ENCODE peak calls at places on chromosome 6, in four cellular contexts. B, V, R and M are unnamed samples. For H3K27me3, the result is how much of the 10 kb centered on the place peaks cover.

GRCh38 chr6:40210628-40211056 is 276.4 kb upstream of the MOCS1 start:
- DNase-seq in R (no peak), V (no peak), B (no peak), M (no peak)

GRCh38 chr6:20021795-20022194 is 184.6 kb downstream of the ID4 start:
- DNase-seq in R (no peak), V (no peak), B (no peak), M (no peak)

GRCh38 chr6:102936959-102937358 is 1543.5 kb downstream of the GRIK2 start:
- DNase-seq in R (no peak), B (no peak), V (no peak), M (no peak)

GRCh38 chr6:137043710-137044365 is 927 bp downstream of the IL20RA start:
- DNase-seq in V (no peak), R (peak), B (no peak), M (peak)

GRCh38 chr6:121055572-121056163 is 278.6 kb downstream of the TBC1D32 start:
- DNase-seq in B (no peak), V (no peak), R (no peak), M (no peak)

GRCh38 chr6:142846883-142847287 is 98.1 kb downstream of the HIVEP2 start:
- DNase-seq in B (no peak), V (no peak), R (peak), M (peak)

GRCh38 chr6:130417951-130418350 is 52.1 kb downstream of the TMEM200A start:
- DNase-seq in B (no peak), R (no peak), V (no peak), M (no peak)

GRCh38 chr6:6916598-6916997 is 191.2 kb upstream of the RREB1 start:
- DNase-seq in R (no peak), V (no peak), B (no peak), M (peak)

GRCh38 chr6:84618836-84619235 is 145.6 kb downstream of the TBX18 start:
- DNase-seq in B (no peak), V (no peak), R (no peak), M (no peak)

GRCh38 chr6:130778946-130779657 is 48.1 kb upstream of the SMLR1 start:
- DNase-seq in V (no peak), B (no peak), R (no peak), M (no peak)

GRCh38 chr6:152313542-152314482 is 323.4 kb downstream of the SYNE1 start:
- DNase-seq in B (no peak), R (no peak), V (no peak), M (no peak)

GRCh38 chr6:147033267-147033666 is 170.9 kb upstream of the STXBP5 start:
- DNase-seq in R (no peak), V (no peak), B (no peak), M (no peak)

GRCh38 chr6:110357696-110358535 is at the start of gene METTL24:
- DNase-seq in V (peak), R (peak), B (no peak), M (no peak)

GRCh38 chr6:128079026-128079425 is 178.2 kb upstream of the THEMIS start:
- DNase-seq in B (no peak), V (no peak), R (no peak), M (no peak)

GRCh38 chr6:12136905-12137304 is 124.8 kb downstream of the HIVEP1 start:
- DNase-seq in V (no peak), R (no peak), B (no peak), M (no peak)

GRCh38 chr6:117328500-117328899 is 63.1 kb downstream of the VGLL2 start:
- DNase-seq in B (no peak), R (no peak), V (no peak), M (no peak)

GRCh38 chr6:78427386-78427785 is 440.0 kb upstream of the IRAK1BP1 start:
- DNase-seq in R (no peak), B (no peak), V (no peak), M (no peak)

GRCh38 chr6:167744681-167745659 is 81.7 kb upstream of the AFDN start:
- DNase-seq in R (no peak), B (no peak), V (no peak), M (no peak)

GRCh38 chr6:116530436-116530835 is 15.0 kb downstream of the TRAPPC3L start:
- DNase-seq in R (no peak), B (no peak), V (no peak), M (no peak)

GRCh38 chr6:106025655-106026054 is 60.5 kb upstream of the PRDM1 start:
- DNase-seq in B (no peak), R (no peak), V (no peak), M (no peak)

GRCh38 chr6:139376604-139377218 is 2.3 kb upstream of the CITED2 start:
- DNase-seq in V (no peak), B (no peak), R (peak), M (peak)

GRCh38 chr6:5464096-5464885 is 203.0 kb downstream of the FARS2 start:
- DNase-seq in B (no peak), R (no peak), V (no peak), M (no peak)

GRCh38 chr6:54846243-54846856 is at the start of gene FAM83B:
- DNase-seq in B (no peak), V (peak), R (no peak), M (no peak)

GRCh38 chr6:147699637-147700036 is 191.1 kb downstream of the SAMD5 start:
- DNase-seq in V (no peak), R (no peak), B (no peak), M (no peak)

GRCh38 chr6:44431118-44431725 is 43.7 kb downstream of the CDC5L start:
- DNase-seq in R (peak), B (no peak), V (no peak), M (peak)

GRCh38 chr6:110609101-110609500 is 132.7 kb upstream of the SLC22A16 start:
- DNase-seq in B (no peak), R (peak), V (no peak), M (no peak)

GRCh38 chr6:41072836-41073202 is at the start of gene NFYA:
- DNase-seq in V (peak), B (peak), R (peak), M (no peak)

GRCh38 chr6:1708820-1709612 is 99.3 kb downstream of the FOXC1 start:
- DNase-seq in R (no peak), B (no peak), V (no peak), M (no peak)

GRCh38 chr6:33206864-33207568 is 1.3 kb upstream of the RING1 start:
- DNase-seq in R (peak), B (no peak), V (no peak), M (peak)

GRCh38 chr6:14038636-14039035 is 78.9 kb upstream of the CD83 start:
- DNase-seq in R (no peak), B (no peak), V (no peak), M (no peak)

GRCh38 chr6:141744194-141744925 is 388.4 kb upstream of the GJE1 start:
- DNase-seq in B (no peak), R (no peak), V (no peak), M (no peak)

GRCh38 chr6:161134550-161135298 is 139.1 kb downstream of the AGPAT4 start:
- DNase-seq in V (no peak), B (no peak), R (no peak), M (no peak)

GRCh38 chr6:31462026-31462963 is 35.6 kb upstream of the MICB start:
- DNase-seq in V (no peak), B (no peak), R (no peak), M (peak)

GRCh38 chr6:15317934-15318902 is 72.3 kb downstream of the JARID2 start:
- DNase-seq in B (no peak), R (no peak), V (no peak), M (peak)

GRCh38 chr6:31900917-31901414 is 920 bp downstream of the ZBTB12 start:
- DNase-seq in V (no peak), R (no peak), B (no peak), M (peak)

GRCh38 chr6:3621411-3621810 is 130.1 kb downstream of the PXDC1 start:
- DNase-seq in B (no peak), R (no peak), V (no peak), M (no peak)
- H3K27me3 ChIP-seq in B (under half), R (under half), V (under half), M (under half)

DNA sequence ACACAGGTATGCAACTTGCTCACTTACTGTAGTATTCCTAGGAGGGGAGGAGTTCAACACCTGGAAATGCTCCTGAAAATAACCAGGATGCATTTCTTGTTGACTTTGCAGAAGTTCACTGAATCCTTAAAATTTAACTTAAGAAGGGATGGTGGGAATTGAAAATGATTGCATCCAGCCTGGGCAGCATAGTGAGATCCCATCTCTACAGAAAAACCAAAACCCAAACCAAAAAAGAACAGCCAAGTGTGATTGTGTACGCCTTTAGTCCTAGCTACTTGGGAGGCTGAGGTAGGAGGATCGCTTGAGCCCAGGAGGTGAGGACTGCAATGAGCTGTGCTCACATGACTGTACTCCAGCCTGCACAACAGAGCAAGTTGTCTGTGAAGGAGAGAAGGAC is 1.7 kb downstream of the DNAH8 start:
- DNase-seq in V (no peak), R (no peak), B (no peak), M (no peak)
- H3K27me3 ChIP-seq in V (half or more), R (under half), B (under half), M (under half)

GRCh38 chr6:26195376-26195923 is 108.2 kb downstream of the HFE start:
- DNase-seq in V (peak), R (peak), B (peak), M (peak)

GRCh38 chr6:26194329-26194701 is 107.1 kb downstream of the HFE start:
- DNase-seq in V (no peak), R (no peak), B (no peak), M (no peak)

GRCh38 chr6:26194774-26195375 is 107.6 kb downstream of the HFE start:
- DNase-seq in V (no peak), R (no peak), B (no peak), M (no peak)

GRCh38 chr6:26195924-26196845 is 109.0 kb downstream of the HFE start:
- DNase-seq in B (peak), R (no peak), V (no peak), M (peak)

GRCh38 chr6:26193467-26194328 is 106.5 kb downstream of the HFE start:
- DNase-seq in V (no peak), B (no peak), R (no peak), M (no peak)
- H3K27me3 ChIP-seq in V (under half), B (under half), R (under half), M (under half)

DNA sequence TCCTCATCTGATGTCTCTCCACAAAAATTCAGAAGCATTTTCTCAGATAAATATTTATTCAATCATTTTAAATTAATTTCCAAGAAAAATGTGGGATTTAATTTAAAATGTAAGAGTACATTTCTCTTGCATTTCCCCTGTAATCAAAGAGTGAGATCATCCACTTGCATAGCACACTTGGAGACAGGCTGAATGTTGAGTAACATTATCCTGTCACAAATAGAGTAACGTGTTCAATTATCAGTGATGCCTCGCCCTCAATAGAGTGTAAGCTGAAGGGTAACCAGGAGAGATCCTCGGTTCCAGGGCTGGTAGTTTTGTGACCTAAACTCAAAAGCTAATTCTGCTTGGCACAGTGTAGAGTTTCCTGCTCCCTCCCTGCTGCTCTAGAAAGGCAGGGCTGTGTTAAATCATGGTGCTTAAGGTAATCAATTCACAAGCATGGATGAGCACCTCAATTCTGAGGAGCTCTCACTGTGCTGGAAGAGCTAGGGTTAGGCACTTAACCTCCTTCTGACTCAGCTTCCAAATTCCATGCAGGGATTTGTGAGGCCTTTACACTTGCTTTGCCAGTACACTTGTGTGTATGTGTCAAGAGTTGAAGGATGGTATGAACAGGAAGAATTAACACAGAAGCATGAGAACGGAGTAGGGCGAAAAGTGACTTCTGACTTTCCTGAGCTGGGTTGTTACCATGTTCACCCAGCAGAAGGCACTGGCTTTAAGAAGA is 56.6 kb downstream of the MMUT start:
- DNase-seq in B (no peak), R (no peak), V (no peak), M (no peak)
- H3K27me3 ChIP-seq in B (under half), R (under half), V (under half), M (under half)

DNA sequence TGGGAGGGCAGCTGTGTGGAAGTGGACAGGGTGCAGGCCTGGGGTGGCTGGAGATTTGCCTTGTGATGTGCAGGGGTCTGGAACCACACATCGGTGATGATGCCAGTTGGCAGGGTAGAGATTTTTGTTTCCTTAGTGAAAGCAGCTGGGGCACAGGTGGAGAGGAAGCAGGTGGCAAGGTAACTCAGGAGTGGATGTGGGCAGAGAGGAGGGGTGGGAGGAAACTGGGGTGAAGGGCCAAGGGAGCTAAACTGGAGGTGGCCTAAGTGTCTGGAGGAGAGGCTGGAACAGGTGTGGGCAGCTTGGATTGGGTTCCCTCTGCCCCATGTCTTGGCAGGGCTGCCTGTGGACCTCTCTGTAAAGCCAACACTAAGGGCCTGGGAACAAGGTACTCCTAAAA is 4.7 kb upstream of the SCUBE3 start:
- DNase-seq in B (no peak), R (no peak), V (no peak), M (no peak)
- H3K27me3 ChIP-seq in B (under half), R (under half), V (under half), M (under half)

DNA sequence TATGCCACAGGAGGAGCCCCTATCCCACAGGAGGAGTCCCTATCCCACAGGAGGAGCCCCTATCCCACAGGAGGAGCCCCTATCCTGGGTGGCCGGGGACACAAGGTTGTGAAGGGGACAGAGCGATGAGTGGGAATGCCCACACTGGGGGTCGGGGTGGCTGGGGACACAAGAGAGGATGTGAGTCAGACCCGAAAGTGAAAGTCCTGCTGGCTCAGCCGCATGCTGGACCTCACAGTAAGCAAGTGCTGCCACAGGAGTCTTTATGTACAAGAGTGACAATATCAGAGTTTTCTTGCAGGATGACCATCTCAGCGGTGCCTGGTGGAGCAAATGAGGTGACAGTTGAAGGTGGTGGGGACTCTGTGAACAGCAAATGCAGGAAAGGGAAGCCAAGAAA is 93.7 kb downstream of the PSMB1 start:
- DNase-seq in V (no peak), R (no peak), B (peak), M (peak)
- H3K27me3 ChIP-seq in V (under half), R (under half), B (under half), M (under half)